ENCODE peak calls at places on chromosomes 3 and 15, in eight cellular contexts. C, R, I, Q, M, O, Z and T are unnamed samples.

GRCh38 chr15:38991126-38991525 is 426.5 kb upstream of the RASGRP1 start:
- DNase-seq in I (peak), M (peak), C (peak), Z (peak), Q (peak), O (no peak), R (peak), T (no peak)

GRCh38 chr3:141526709-141527108 is 39.9 kb downstream of the RASA2 start:
- DNase-seq in I (no peak), M (no peak), R (peak), C (no peak), O (no peak), Q (no peak), Z (peak), T (no peak)

GRCh38 chr3:172241385-172241784 is 202.0 kb downstream of the FNDC3B start:
- DNase-seq in Q (no peak), M (no peak), Z (no peak), I (no peak), C (no peak), R (no peak), O (no peak), T (no peak)

GRCh38 chr3:180913582-180914404 is 1.3 kb downstream of the FXR1 start:
- DNase-seq in O (no peak), I (peak), Z (no peak), C (peak), Q (no peak), M (no peak), R (peak), T (no peak)

GRCh38 chr3:40012381-40012780 is 203.0 kb downstream of the MYRIP start:
- DNase-seq in R (no peak), M (no peak), Q (no peak), C (no peak), O (no peak), Z (no peak), I (no peak), T (no peak)

GRCh38 chr3:66483006-66483928 is 17.6 kb downstream of the LRIG1 start:
- DNase-seq in Q (no peak), M (no peak), R (no peak), O (peak), Z (no peak), I (peak), C (peak), T (peak)

GRCh38 chr15:77603616-77604406 is 28.9 kb downstream of the LINGO1 start:
- DNase-seq in Q (no peak), R (no peak), Z (no peak), O (no peak), M (no peak), I (no peak), C (no peak), T (no peak)

GRCh38 chr3:39707314-39707909 is 102.0 kb upstream of the MYRIP start:
- DNase-seq in R (peak), O (peak), M (peak), Z (peak), Q (peak), I (peak), C (peak), T (peak)

GRCh38 chr3:47019201-47019600 is 39.7 kb downstream of the NBEAL2 start:
- DNase-seq in I (no peak), Z (peak), O (no peak), M (no peak), C (peak), Q (no peak), R (no peak), T (no peak)

GRCh38 chr3:6532101-6532500 is 328.8 kb upstream of the GRM7 start:
- DNase-seq in M (no peak), R (no peak), Z (no peak), O (no peak), I (no peak), Q (no peak), C (no peak), T (no peak)

GRCh38 chr3:168141405-168141993 is 45.8 kb upstream of the GOLIM4 start:
- DNase-seq in R (no peak), I (no peak), C (no peak), Q (no peak), M (no peak), Z (no peak), O (no peak), T (peak)

GRCh38 chr3:124584552-124585391 is 145.5 kb upstream of the UMPS start:
- DNase-seq in O (peak), I (peak), M (peak), R (peak), Z (peak), C (peak), Q (peak), T (no peak)

GRCh38 chr3:197023241-197023997 is 6.2 kb downstream of the MELTF start:
- DNase-seq in M (no peak), Q (no peak), C (no peak), Z (no peak), I (no peak), R (no peak), O (peak), T (peak)

GRCh38 chr3:186782542-186783069 is 771 bp upstream of the EIF4A2 start:
- DNase-seq in I (no peak), Z (no peak), R (no peak), C (no peak), M (no peak), O (peak), Q (no peak), T (peak)

GRCh38 chr15:40877691-40878090 is 3.7 kb upstream of the RHOV start:
- DNase-seq in C (peak), Z (no peak), O (no peak), R (no peak), M (no peak), Q (no peak), I (no peak), T (no peak)

GRCh38 chr3:160831411-160831810 is 75.4 kb downstream of the PPM1L start:
- DNase-seq in R (no peak), Z (no peak), M (no peak), O (no peak), I (no peak), Q (no peak), C (no peak), T (no peak)

DNA sequence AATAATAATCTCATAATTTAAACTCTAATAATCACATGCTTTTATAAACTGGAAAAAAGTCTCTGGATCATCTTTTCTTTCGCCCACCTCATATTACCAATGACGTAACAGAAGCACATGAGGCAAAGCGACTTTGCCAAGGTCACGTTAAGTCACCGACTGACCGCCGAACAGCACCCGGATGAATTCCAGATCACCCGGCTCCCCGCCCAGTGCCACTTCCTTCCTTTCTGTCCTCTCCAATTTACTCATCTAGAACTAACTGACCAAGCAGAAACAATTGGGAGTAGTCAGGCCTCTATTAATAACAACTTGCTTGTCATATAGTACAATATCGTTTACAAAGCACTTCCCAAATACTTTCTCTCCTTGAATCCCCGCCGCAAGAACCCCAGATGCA is 21.1 kb downstream of the FGF12 start:
- DNase-seq in M (no peak), O (no peak), Z (no peak), C (no peak), I (no peak), R (no peak), Q (no peak), T (no peak)
- TF ChIP-seq EZH2phosphoT487 in M (no peak), O (no peak), Z (no peak), C (no peak), I (no peak), R (no peak), Q (no peak), T (no peak)

GRCh38 chr15:95864467-95864886 is 466.0 kb upstream of the NR2F2 start:
- DNase-seq in O (peak), R (no peak), M (no peak), Z (no peak), I (no peak), Q (no peak), C (no peak), T (no peak)
- H3K4me2 ChIP-seq in O (peak), R (no peak), M (no peak), Z (no peak), I (no peak), Q (no peak), C (no peak), T (no peak)

GRCh38 chr15:90871097-90871715 is 2.8 kb downstream of the FURIN start:
- DNase-seq in Z (no peak), I (peak), R (peak), C (peak), O (peak), Q (peak), M (no peak), T (peak)

GRCh38 chr15:90869140-90869541 is 753 bp downstream of the FURIN start:
- DNase-seq in Z (no peak), O (no peak), C (no peak), M (no peak), R (no peak), Q (no peak), I (no peak), T (no peak)

GRCh38 chr15:90868261-90868689 is at the start of gene FURIN:
- DNase-seq in C (no peak), O (no peak), I (no peak), M (peak), Z (peak), Q (no peak), R (no peak), T (no peak)

GRCh38 chr15:90870354-90871096 is 2.1 kb downstream of the FURIN start:
- DNase-seq in I (no peak), O (no peak), R (peak), Z (no peak), C (peak), M (no peak), Q (no peak), T (peak)

DNA sequence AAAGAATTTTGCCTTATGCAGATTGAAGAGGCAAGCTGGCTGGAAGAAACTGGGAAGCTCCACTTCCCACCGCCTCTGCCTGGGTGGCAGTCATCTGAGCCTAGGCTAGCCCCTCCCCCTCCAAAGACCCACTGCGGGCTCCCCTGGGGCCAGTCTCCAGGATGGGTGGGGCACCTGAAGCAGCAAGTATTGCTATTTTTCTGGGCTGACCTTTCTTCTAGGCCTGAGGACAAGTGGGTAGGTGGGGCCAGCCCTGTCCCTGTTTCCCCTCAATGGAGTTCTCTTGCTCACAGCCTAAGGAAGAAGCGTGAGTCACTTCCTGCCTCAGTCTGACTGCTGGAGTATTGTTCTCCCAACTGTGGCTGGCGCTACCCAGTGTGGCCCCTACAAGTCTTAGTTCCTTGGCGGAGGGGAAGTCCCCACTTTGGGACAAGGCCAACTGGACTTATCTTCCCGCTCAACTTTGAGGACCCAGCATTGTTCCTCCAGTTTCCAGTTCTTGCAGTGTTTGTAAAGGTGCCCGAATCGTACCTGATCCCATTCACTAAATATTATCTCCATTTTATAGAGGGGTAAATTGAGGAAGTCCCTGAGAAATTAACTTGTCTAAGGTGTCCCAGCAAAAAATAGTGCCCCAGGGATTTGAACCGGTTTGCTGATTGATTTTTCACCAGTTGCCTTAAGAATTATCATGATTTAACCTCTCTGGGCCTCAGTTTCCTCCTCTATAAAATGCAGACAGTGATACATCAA is 1.4 kb downstream of the FURIN start:
- DNase-seq in I (peak), Z (peak), O (no peak), R (peak), M (peak), Q (peak), C (peak), T (peak)
- TF ChIP-seq EZH2phosphoT487 in I (no peak), Z (no peak), O (no peak), R (no peak), M (no peak), Q (no peak), C (no peak), T (no peak)

DNA sequence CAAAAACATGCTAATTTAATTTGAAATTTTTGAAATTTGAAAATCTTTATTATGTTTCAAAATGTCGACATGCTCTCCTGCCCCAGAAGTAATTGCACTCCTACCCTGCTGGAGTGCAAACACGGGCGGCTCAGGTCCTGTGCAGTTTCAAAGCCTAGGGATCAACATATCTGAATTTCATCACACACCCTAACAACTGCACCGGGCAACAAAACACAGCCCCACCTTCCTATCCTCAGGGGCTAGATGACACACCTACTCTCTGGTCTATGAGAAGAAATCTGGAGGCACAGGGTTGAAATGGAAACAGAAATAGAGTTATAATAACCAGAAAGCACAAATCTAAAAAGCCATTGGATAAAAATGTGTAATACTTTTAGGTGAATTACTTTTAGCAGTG is 61.4 kb downstream of the BFSP2 start:
- DNase-seq in M (no peak), O (no peak), Q (peak), R (no peak), I (no peak), Z (peak), C (no peak), T (no peak)
- H3K4me2 ChIP-seq in M (no peak), O (peak), Q (peak), R (no peak), I (peak), Z (no peak), C (no peak), T (peak)

GRCh38 chr15:48058371-48058770 is 62.4 kb upstream of the SLC24A5 start:
- DNase-seq in I (no peak), Z (no peak), O (no peak), Q (no peak), R (no peak), C (no peak), M (no peak), T (no peak)

GRCh38 chr15:48061588-48061987 is 59.2 kb upstream of the SLC24A5 start:
- DNase-seq in R (no peak), M (no peak), Z (no peak), Q (peak), O (no peak), C (no peak), I (no peak), T (no peak)

GRCh38 chr15:48062476-48062875 is 58.3 kb upstream of the SLC24A5 start:
- DNase-seq in R (no peak), Q (no peak), I (no peak), M (no peak), O (no peak), C (no peak), Z (peak), T (no peak)

GRCh38 chr15:48060396-48060795 is 60.4 kb upstream of the SLC24A5 start:
- DNase-seq in Z (no peak), R (no peak), I (no peak), M (no peak), Q (no peak), C (no peak), O (no peak), T (no peak)

DNA sequence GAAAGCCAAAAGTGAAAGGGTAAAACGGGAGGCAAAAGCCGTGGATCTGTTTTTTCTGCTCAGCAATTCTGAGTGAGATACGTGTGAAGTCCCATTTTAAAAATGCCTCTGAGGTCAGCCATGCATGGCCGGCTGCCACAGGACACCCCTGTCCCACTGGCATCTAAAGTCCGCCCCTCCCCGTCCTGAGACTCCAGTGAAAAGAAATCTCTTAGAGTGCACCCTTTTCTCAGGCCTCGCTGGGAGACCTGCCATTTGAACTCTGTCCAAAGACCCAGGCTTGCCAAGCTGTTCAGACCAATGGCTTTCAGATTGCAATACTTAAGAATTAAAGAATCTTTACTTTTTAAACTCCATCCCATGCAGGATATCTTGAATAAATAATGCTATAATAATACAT is 61.0 kb upstream of the SLC24A5 start:
- DNase-seq in I (no peak), Z (no peak), O (no peak), Q (no peak), M (no peak), R (no peak), C (peak), T (no peak)
- TF ChIP-seq EZH2phosphoT487 in I (no peak), Z (no peak), O (no peak), Q (no peak), M (no peak), R (no peak), C (no peak), T (no peak)

DNA sequence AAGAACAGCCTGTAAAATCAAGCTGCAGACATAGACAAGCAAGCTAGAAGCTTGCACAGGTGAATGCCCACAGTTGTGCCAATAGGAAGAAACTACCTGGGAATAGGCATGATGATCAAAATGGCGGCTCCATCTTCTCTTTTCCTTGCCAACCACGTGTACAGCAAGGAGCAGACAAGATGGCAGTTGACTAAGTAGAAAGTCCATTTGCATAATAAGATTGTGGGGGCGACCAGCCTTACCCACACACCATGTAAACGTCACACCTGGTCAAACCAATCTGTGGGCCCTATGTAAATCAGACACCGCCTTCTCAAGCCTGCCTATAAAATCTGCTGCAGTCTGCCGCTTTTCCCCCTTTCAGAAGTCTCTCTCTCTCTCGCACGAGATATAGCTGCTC is 25.1 kb upstream of the ANKRD34C start:
- DNase-seq in R (no peak), Q (no peak), M (no peak), I (no peak), O (no peak), Z (no peak), C (no peak), T (no peak)
- H3K4me2 ChIP-seq in R (no peak), Q (no peak), M (no peak), I (no peak), O (no peak), Z (no peak), C (no peak), T (no peak)

GRCh38 chr3:138940446-138940845 is 6.5 kb downstream of the FOXL2 start:
- DNase-seq in Z (no peak), O (no peak), R (no peak), M (no peak), I (no peak), Q (no peak), C (no peak), T (no peak)
- TF ChIP-seq EZH2phosphoT487 in Z (no peak), O (no peak), R (no peak), M (no peak), I (no peak), Q (no peak), C (no peak), T (no peak)